ENCODE peak calls at places on chromosomes 2 and 18, in five cellular contexts. C is fibroblast of the aortic adventitia; N is AG04450; K is cardiac fibroblast; O is Jurkat, Clone E6-1. W is an unnamed sample.

GRCh38 chr2:44275915-44276279 is 617 bp downstream of the SLC3A1 start:
- DNase-seq in K (peak; percentile 26), N (no peak), O (no peak), C (peak; percentile 30), W (no peak)

GRCh38 chr2:70494283-70494886 is 59.2 kb downstream of the TGFA start:
- DNase-seq in K (no peak), N (no peak), O (no peak), C (no peak), W (no peak)

GRCh38 chr2:100780203-100781008 is 39.5 kb upstream of the NPAS2 start:
- DNase-seq in O (no peak), K (peak; percentile 68), N (no peak), C (peak; percentile 65), W (no peak)

GRCh38 chr2:99662761-99663341 is 173.0 kb upstream of the REV1 start:
- DNase-seq in O (no peak), K (peak; percentile 85), C (peak; percentile 93), N (peak; percentile 82), W (peak; percentile 97)

GRCh38 chr2:148721520-148721931 is 77.0 kb downstream of the EPC2 start:
- DNase-seq in N (no peak), C (peak; percentile 7), K (peak; percentile 13), O (no peak), W (no peak)

GRCh38 chr2:204566439-204566838 is 21.2 kb downstream of the PARD3B start:
- DNase-seq in K (no peak), C (no peak), O (no peak), N (no peak), W (no peak)

GRCh38 chr2:194166818-194167217 is 1490.2 kb upstream of the SLC39A10 start:
- DNase-seq in O (peak; percentile 23), N (no peak), C (peak; percentile 20), K (peak; percentile 39), W (no peak)

GRCh38 chr2:169767243-169767888 is 31.3 kb upstream of the SSB start:
- DNase-seq in C (peak; percentile 74), N (no peak), K (peak; percentile 75), O (peak; percentile 17), W (no peak)

GRCh38 chr18:74197705-74198341 is 49.5 kb downstream of the TIMM21 start:
- DNase-seq in C (no peak), K (no peak), N (no peak), O (no peak), W (no peak)

GRCh38 chr2:226581004-226581403 is 218.6 kb downstream of the IRS1 start:
- DNase-seq in C (no peak), N (no peak), K (no peak), O (no peak), W (no peak)

GRCh38 chr2:51014722-51015121 is 17.2 kb downstream of the NRXN1 start:
- DNase-seq in O (no peak), N (no peak), C (no peak), K (no peak), W (no peak)

GRCh38 chr2:65142515-65142914 is 12.6 kb upstream of the RAB1A start:
- DNase-seq in N (no peak), C (no peak), K (no peak), O (no peak), W (no peak)

GRCh38 chr2:88053301-88053700 is 2.3 kb downstream of the KRCC1 start:
- DNase-seq in O (no peak), C (peak; percentile 75), N (no peak), K (peak; percentile 84), W (peak; percentile 61)

GRCh38 chr18:26868968-26869586 is 3.6 kb upstream of the AQP4 start:
- DNase-seq in N (no peak), C (no peak), O (no peak), K (peak; percentile 7), W (no peak)

GRCh38 chr18:26869640-26870039 is 4.1 kb upstream of the AQP4 start:
- DNase-seq in O (no peak), C (no peak), N (no peak), K (no peak), W (no peak)

GRCh38 chr18:26875040-26875654 is 9.6 kb upstream of the AQP4 start:
- DNase-seq in O (no peak), K (no peak), N (no peak), C (no peak), W (no peak)

DNA sequence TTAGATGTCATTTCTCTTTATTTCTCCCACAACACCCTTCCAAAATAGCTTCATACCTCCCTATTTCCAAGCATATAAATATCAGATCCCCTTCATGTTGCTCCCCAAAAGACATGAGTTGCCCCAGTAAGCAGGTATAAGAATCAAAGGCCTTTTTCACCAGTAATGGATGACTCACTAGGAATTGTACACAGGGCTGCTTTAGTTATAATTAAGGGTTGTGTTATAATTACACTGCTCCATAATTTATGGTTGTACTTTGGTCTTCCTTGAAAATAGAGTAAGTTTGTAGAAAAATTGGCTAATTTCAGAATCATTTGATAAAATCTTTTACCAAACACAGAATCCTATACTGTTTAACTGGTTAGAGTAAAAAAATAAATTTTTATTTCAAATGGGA is 8.8 kb upstream of the AQP4 start:
- DNase-seq in N (no peak), K (no peak), C (no peak), O (no peak), W (no peak)
- H3K4me3 ChIP-seq in N (no peak overlapping the region), K (no peak overlapping the region), C (no peak overlapping the region), O (no peak overlapping the region), W (no peak overlapping the region)

GRCh38 chr2:199463000-199463692 is 5.4 kb upstream of the SATB2 start:
- DNase-seq in N (no peak), K (peak; percentile 42), O (peak; percentile 44), C (peak; percentile 62), W (no peak)
- H3K4me3 ChIP-seq in N (peak overlapping the region; percentile 61), K (peak overlapping the region; percentile 30), O (peak overlapping the region; percentile 59), C (peak overlapping the region; percentile 71), W (peak overlapping the region; percentile 51)

GRCh38 chr2:46977899-46978298 is 62.3 kb upstream of the MCFD2 start:
- DNase-seq in N (no peak), O (no peak), K (no peak), C (no peak), W (no peak)
- H3K4me3 ChIP-seq in N (no peak overlapping the region), O (no peak overlapping the region), K (no peak overlapping the region), C (no peak overlapping the region), W (no peak overlapping the region)

GRCh38 chr2:134300585-134300984 is 46.7 kb downstream of the MGAT5 start:
- DNase-seq in K (no peak), N (no peak), O (no peak), C (no peak), W (no peak)

GRCh38 chr2:134306521-134306920 is 52.6 kb downstream of the MGAT5 start:
- DNase-seq in K (no peak), C (no peak), O (no peak), N (no peak), W (no peak)

GRCh38 chr2:134299334-134299733 is 45.5 kb downstream of the MGAT5 start:
- DNase-seq in O (no peak), N (no peak), K (no peak), C (no peak), W (no peak)

GRCh38 chr2:134304726-134305509 is 51.0 kb downstream of the MGAT5 start:
- DNase-seq in K (no peak), N (no peak), C (no peak), O (no peak), W (no peak)

DNA sequence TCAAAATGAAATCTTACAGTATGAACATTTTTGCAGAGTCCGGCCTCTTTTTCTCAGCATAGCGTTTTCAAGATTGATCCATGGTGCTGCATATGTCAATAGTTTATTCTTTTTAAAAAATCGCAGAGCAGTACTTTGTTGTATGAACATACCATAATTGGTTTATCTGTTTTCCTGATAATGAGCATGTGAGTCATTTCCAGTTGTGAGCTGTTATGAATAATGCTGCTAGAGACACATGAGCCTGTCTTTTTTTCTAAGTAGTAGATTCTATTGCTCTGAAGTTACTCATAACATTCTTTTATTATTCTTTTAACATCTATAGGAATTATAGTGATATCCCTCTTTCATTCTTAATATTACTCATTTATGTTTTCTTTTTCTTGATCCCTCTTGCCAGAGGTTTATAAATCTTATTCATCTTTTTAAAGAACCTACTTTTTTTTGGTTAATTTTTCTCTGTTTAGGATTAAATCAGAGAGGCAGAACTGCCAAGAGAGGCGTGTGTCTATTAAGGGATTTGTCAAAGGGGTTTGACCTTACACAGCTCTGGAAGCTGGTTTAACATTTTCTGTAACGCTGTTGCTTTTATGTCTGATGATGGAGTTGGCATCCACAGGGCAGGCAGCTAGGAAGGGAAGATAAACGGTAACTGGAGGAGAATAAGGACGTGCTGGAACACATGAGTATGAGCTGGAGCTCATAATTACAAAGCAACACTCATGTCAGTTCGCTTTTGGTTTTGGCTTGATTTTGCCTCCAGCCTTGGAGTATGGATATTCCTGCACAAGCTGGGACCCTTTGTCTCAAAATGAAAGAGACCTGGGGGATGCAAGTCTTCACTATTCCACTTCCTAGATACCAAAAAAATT is 47.5 kb downstream of the MGAT5 start:
- DNase-seq in K (peak; percentile 69), N (no peak), C (peak; percentile 81), O (no peak), W (no peak)
- H3K4me3 ChIP-seq in K (no peak overlapping the region), N (no peak overlapping the region), C (peak overlapping the region; percentile 36), O (no peak overlapping the region), W (no peak overlapping the region)

DNA sequence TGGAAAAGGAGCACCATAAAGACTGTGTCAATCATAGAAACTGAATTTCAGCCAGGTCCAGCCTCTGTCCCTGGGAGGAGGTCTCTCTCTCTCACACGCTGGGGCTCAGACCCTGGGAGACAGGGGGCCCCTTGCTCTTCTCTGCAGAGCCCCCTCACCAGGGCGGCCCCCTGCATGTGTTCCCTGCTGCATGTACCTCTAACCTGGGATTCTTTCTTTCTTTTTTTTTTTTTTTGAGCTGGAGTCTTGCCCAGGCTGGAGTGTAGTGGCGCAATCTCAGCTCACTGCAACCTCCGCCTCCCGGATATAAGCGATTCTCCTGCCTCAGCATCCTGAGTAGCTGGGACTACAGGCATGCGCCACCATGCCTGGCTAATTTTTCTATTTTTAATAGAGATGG is 46.5 kb downstream of the TPO start:
- DNase-seq in O (no peak), C (no peak), N (no peak), K (no peak), W (no peak)
- H3K4me3 ChIP-seq in O (no peak overlapping the region), C (no peak overlapping the region), N (no peak overlapping the region), K (no peak overlapping the region), W (no peak overlapping the region)

DNA sequence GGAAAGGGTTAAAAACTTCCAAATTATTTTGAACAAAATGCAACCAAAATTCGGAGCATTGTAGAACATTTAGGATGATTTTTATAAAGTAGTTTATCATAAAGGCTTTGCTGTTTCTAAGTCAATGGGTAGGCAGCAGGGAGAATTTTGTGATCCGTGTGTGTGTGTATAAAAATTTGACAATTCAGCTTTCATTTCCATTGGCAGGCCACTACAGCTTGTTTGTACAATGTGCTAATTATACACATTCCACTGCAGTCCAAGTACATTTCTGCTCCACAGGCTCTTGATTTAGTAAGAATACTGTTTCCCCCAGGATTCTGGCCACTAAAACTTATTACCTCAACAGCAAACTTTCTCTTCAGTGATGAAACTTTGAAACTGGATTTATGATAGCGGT is 71.8 kb upstream of the LTBP1 start:
- DNase-seq in C (peak; percentile 24), O (no peak), N (no peak), K (peak; percentile 7), W (peak; percentile 19)
- H3K4me3 ChIP-seq in C (no peak overlapping the region), O (no peak overlapping the region), N (no peak overlapping the region), K (no peak overlapping the region), W (no peak overlapping the region)

W was measured in skeletal muscle cell.